ENCODE peak calls at places on chromosomes 2 and 18, in six cellular contexts. T is cardiac muscle cell, F is heart left ventricle, R is lower lobe of right lung, J is pancreas, Z is left lung. O is an unnamed sample.

GRCh38 chr2:98654702-98655488 is 46.5 kb downstream of the UNC50 start:
- DNase-seq in J (no peak), T (no peak), F (no peak), R (no peak), Z (no peak), O (no peak)

GRCh38 chr2:81894451-81894990 is 1590.0 kb upstream of the LRRTM1 start:
- DNase-seq in Z (no peak), J (no peak), R (no peak), T (peak; percentile 15), F (no peak), O (no peak)

GRCh38 chr2:23404426-23404825 is 19.4 kb downstream of the KLHL29 start:
- DNase-seq in T (peak; percentile 83), J (no peak), F (no peak), R (no peak), Z (no peak), O (peak; percentile 29)

GRCh38 chr2:225100856-225101294 is 58.6 kb upstream of the DOCK10 start:
- DNase-seq in T (peak; percentile 79), Z (no peak), R (no peak), J (no peak), F (no peak), O (no peak)

GRCh38 chr2:101327863-101328394 is 19.4 kb upstream of the RNF149 start:
- DNase-seq in J (no peak), T (no peak), Z (no peak), R (no peak), F (no peak), O (no peak)

GRCh38 chr2:83103602-83104001 is 1355.5 kb downstream of the SUCLG1 start:
- DNase-seq in R (no peak), Z (no peak), J (no peak), F (no peak), T (peak; percentile 90), O (no peak)

GRCh38 chr18:63155169-63155852 is 164.3 kb downstream of the BCL2 start:
- DNase-seq in J (peak; percentile 81), F (peak; percentile 58), Z (peak; percentile 80), T (peak; percentile 44), R (peak; percentile 72), O (no peak)

GRCh38 chr2:36572054-36572751 is 25.8 kb downstream of the FEZ2 start:
- DNase-seq in J (no peak), R (no peak), T (no peak), F (no peak), Z (no peak), O (no peak)

GRCh38 chr2:85151026-85151425 is 17.8 kb downstream of the TCF7L1 start:
- DNase-seq in Z (no peak), J (no peak), F (no peak), R (no peak), T (peak; percentile 36), O (no peak)

GRCh38 chr2:141723834-141724233 is 407.0 kb downstream of the LRP1B start:
- DNase-seq in J (no peak), T (no peak), R (no peak), Z (no peak), F (no peak), O (no peak)

GRCh38 chr2:138193416-138194213 is 229.3 kb downstream of the HNMT start:
- DNase-seq in Z (no peak), T (no peak), R (no peak), J (no peak), F (no peak), O (no peak)

GRCh38 chr2:52178845-52179244 is 1146.9 kb upstream of the NRXN1 start:
- DNase-seq in Z (no peak), R (no peak), F (no peak), J (no peak), T (no peak), O (no peak)

GRCh38 chr2:207219716-207220414 is 54.1 kb upstream of the KLF7 start:
- DNase-seq in J (no peak), Z (no peak), R (no peak), T (peak; percentile 66), F (no peak), O (no peak)

GRCh38 chr18:59148192-59148591 is 8.5 kb downstream of the SEC11C start:
- DNase-seq in Z (no peak), J (peak; percentile 64), R (no peak), T (no peak), F (no peak), O (no peak)

GRCh38 chr18:58004317-58004716 is 39.7 kb upstream of the NEDD4L start:
- DNase-seq in R (no peak), Z (no peak), T (peak; percentile 44), J (no peak), F (no peak), O (no peak)

GRCh38 chr2:150387586-150388288 is 99.7 kb downstream of the RND3 start:
- DNase-seq in T (no peak), J (no peak), R (no peak), F (no peak), Z (no peak), O (no peak)

GRCh38 chr2:126879348-126880261 is 19.1 kb upstream of the TEX51 start:
- DNase-seq in F (no peak), J (no peak), R (no peak), Z (no peak), T (no peak), O (peak; percentile 36)
- H3K4me3 ChIP-seq in F (no peak overlapping the region), J (no peak overlapping the region), R (no peak overlapping the region), Z (no peak overlapping the region), T (no peak overlapping the region), O (no peak overlapping the region)

GRCh38 chr2:39413063-39413722 is 23.9 kb downstream of the MAP4K3 start:
- DNase-seq in F (no peak), J (no peak), T (no peak), R (no peak), Z (no peak), O (no peak)
- H3K27ac ChIP-seq in F (no peak overlapping the region), J (no peak overlapping the region), T (no peak overlapping the region), R (no peak overlapping the region), Z (no peak overlapping the region), O (no peak overlapping the region)

DNA sequence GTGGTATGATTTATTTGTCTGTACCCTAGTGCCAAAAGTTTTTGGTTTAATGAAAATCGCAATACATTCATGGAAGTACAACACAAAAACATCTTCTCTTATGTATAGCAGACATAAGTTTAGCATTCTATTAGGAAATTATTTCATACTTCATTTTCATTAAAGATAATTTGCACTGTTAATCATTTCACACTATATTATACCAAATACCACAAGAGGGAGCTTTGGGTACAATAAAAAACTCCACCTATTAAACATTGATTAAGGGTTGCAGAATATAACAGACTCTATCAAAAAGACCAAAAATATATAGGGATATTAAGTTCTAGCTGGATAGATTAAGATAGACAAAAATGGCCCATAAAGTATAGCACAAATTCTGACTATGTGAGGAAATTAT is 79.0 kb downstream of the SLC66A3 start:
- DNase-seq in R (no peak), J (no peak), F (no peak), T (peak; percentile 41), Z (no peak), O (no peak)
- TF ChIP-seq CTCF in R (peak; percentile 50), J (peak; percentile 33), F (peak; percentile 62), T (peak; percentile 43), Z (peak; percentile 40), O (no peak)

GRCh38 chr2:133266926-133267590 is 301.2 kb downstream of the NCKAP5 start:
- DNase-seq in Z (no peak), R (no peak), F (no peak), J (no peak), T (no peak), O (no peak)
- H3K4me3 ChIP-seq in Z (peak overlapping the region; percentile 47), R (peak overlapping the region; percentile 59), F (peak overlapping the region; percentile 45), J (peak overlapping the region; percentile 10), T (peak overlapping the region; percentile 38), O (peak overlapping the region; percentile 61)

DNA sequence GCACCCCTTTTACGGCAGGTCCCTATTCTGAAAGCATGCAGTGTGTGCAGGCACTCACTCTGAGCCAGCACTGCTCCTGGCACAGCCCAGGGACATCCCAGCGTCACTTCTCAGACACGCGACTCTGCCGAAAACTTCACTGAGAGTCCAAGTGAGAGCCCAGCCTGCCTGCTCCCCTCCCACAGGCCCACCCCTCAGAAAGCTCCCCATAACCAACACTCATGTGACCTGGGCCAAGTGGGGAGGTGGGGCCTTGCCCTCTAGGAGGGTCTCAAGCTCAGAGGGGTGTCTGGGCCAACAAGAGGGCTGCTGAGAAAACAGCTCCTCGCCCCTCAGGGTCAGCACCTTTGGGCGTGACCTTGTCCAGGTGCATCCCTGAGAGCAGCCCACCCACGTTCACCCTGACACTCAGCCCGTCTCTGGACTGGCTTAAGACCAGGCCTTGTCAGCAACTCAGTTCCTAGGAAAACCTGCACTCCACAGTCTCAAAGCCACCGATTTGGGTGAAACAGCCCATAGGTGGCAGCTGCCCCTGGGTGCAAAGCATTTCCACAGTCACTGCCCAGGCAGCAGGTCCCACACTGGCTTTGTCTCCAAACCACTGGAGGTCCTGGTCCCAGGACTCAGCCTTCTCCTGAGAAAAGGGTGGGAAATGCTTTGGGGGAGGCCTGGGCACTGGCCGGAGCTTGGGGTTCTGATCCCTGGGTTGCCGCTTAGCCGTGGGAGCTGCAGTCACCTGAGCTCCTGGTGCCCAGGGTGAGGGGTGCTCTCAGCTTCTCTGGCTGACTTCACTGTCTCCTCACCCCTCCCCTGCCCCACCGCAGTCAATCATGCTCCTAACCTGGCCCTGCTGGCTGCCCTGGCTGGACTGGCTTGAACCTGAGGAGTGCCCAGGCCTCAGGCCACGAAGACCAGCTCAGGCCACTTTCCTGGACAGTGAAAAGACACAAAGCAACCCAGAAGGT is 209.6 kb downstream of the HDAC4 start:
- DNase-seq in T (no peak), Z (peak; percentile 60), R (no peak), J (peak; percentile 31), F (no peak), O (peak; percentile 69)
- H3K27ac ChIP-seq in T (no peak overlapping the region), Z (no peak overlapping the region), R (no peak overlapping the region), J (no peak overlapping the region), F (no peak overlapping the region), O (no peak overlapping the region)

GRCh38 chr2:178819147-178819875 is 12.1 kb upstream of the TTN start:
- DNase-seq in T (no peak), J (no peak), F (no peak), R (no peak), Z (no peak), O (no peak)
- TF ChIP-seq CTCF in T (no peak), J (no peak), F (no peak), R (no peak), Z (no peak), O (no peak)

O was measured in coronary artery.